ENCODE peak calls at places on chromosomes 11 and 22, in six cellular contexts. X, Q, G, Y, A and C are unnamed samples. For H3K4me1, the result is how much of the 10 kb centered on the place peaks cover.

GRCh38 chr11:103901656-103902055 is 134.8 kb upstream of the DDI1 start:
- DNase-seq in X (no peak), Q (no peak), G (no peak), Y (no peak), A (no peak), C (no peak)

GRCh38 chr11:113249491-113249763 is 65.0 kb upstream of the TTC12 start:
- DNase-seq in X (no peak), Q (no peak), G (no peak), Y (no peak), A (no peak), C (no peak)

GRCh38 chr11:126485021-126485781 is 129.7 kb downstream of the ST3GAL4 start:
- DNase-seq in X (no peak), Q (no peak), G (no peak), Y (no peak), A (no peak), C (peak)

GRCh38 chr11:47071871-47072270 is 104.8 kb downstream of the ARFGAP2 start:
- DNase-seq in X (no peak), Q (peak), G (peak), Y (no peak), A (no peak), C (no peak)

GRCh38 chr11:46260161-46260560 is 17.3 kb upstream of the CREB3L1 start:
- DNase-seq in X (no peak), Q (no peak), G (no peak), Y (no peak), A (no peak), C (no peak)

GRCh38 chr22:28780296-28780695 is 7.8 kb downstream of the CCDC117 start:
- DNase-seq in X (no peak), Q (no peak), G (no peak), Y (no peak), A (no peak), C (no peak)

GRCh38 chr11:115316682-115317081 is 187.5 kb downstream of the CADM1 start:
- DNase-seq in X (no peak), Q (no peak), G (no peak), Y (no peak), A (no peak), C (no peak)

GRCh38 chr22:38951734-38952133 is 5.7 kb upstream of the APOBEC3A start:
- DNase-seq in X (no peak), Q (no peak), G (no peak), Y (no peak), A (no peak), C (no peak)

GRCh38 chr22:31646186-31647019 is 15.6 kb downstream of the PISD start:
- DNase-seq in X (no peak), Q (no peak), G (no peak), Y (no peak), A (no peak), C (no peak)

GRCh38 chr22:21984793-21985192 is 2.2 kb upstream of the TOP3B start:
- DNase-seq in X (no peak), Q (peak), G (no peak), Y (no peak), A (no peak), C (peak)

GRCh38 chr11:67667490-67668190 is 6.8 kb downstream of the ALDH3B2 start:
- DNase-seq in X (no peak), Q (no peak), G (no peak), Y (no peak), A (no peak), C (peak)

GRCh38 chr11:1291295-1292017 is 18.0 kb downstream of the TOLLIP start:
- DNase-seq in X (no peak), Q (no peak), G (peak), Y (peak), A (no peak), C (no peak)

GRCh38 chr22:30485362-30485988 is 13.7 kb upstream of the SEC14L3 start:
- DNase-seq in X (peak), Q (peak), G (peak), Y (peak), A (peak), C (peak)

GRCh38 chr11:57483570-57483934 is 23.2 kb downstream of the RTN4RL2 start:
- DNase-seq in X (no peak), Q (no peak), G (no peak), Y (no peak), A (no peak), C (no peak)

GRCh38 chr11:17506942-17507341 is 30.3 kb upstream of the ABCC8 start:
- DNase-seq in X (no peak), Q (no peak), G (no peak), Y (no peak), A (no peak), C (no peak)

GRCh38 chr11:134920851-134921608 is 509.0 kb upstream of the B3GAT1 start:
- DNase-seq in X (no peak), Q (no peak), G (no peak), Y (no peak), A (no peak), C (no peak)

GRCh38 chr11:63179446-63180068 is 35.5 kb upstream of the SLC22A24 start:
- DNase-seq in X (no peak), Q (peak), G (no peak), Y (no peak), A (no peak), C (no peak)

GRCh38 chr22:47036936-47037485 is 274.6 kb downstream of the TBC1D22A start:
- DNase-seq in X (peak), Q (no peak), G (no peak), Y (peak), A (no peak), C (no peak)

GRCh38 chr11:92886243-92886905 is 83.1 kb upstream of the MTNR1B start:
- DNase-seq in X (no peak), Q (peak), G (no peak), Y (no peak), A (peak), C (peak)

GRCh38 chr11:46675288-46675851 is 25.0 kb downstream of the ARHGAP1 start:
- DNase-seq in X (peak), Q (no peak), G (peak), Y (peak), A (no peak), C (no peak)

GRCh38 chr11:126607776-126608625 is 252.5 kb downstream of the ST3GAL4 start:
- DNase-seq in X (no peak), Q (peak), G (no peak), Y (no peak), A (no peak), C (no peak)

GRCh38 chr11:42802211-42802918 is 509.4 kb upstream of the API5 start:
- DNase-seq in X (no peak), Q (no peak), G (no peak), Y (no peak), A (peak), C (no peak)

GRCh38 chr11:126090452-126090851 is 27.8 kb upstream of the CDON start:
- DNase-seq in X (no peak), Q (no peak), G (no peak), Y (no peak), A (no peak), C (no peak)

GRCh38 chr11:26344647-26345046 is 12.7 kb downstream of the ANO3 start:
- DNase-seq in X (no peak), Q (no peak), G (no peak), Y (no peak), A (no peak), C (no peak)

GRCh38 chr11:103619480-103619879 is 417.0 kb upstream of the DDI1 start:
- DNase-seq in X (no peak), Q (no peak), G (no peak), Y (no peak), A (peak), C (peak)

GRCh38 chr11:68839054-68839865 is 2.5 kb downstream of the CPT1A start:
- DNase-seq in X (peak), Q (peak), G (peak), Y (peak), A (peak), C (peak)

GRCh38 chr11:35526370-35526792 is 965 bp upstream of the PAMR1 start:
- DNase-seq in X (no peak), Q (peak), G (no peak), Y (no peak), A (no peak), C (no peak)

GRCh38 chr11:71245601-71246391 is 6.6 kb downstream of the SHANK2 start:
- DNase-seq in X (no peak), Q (no peak), G (no peak), Y (no peak), A (no peak), C (no peak)

GRCh38 chr22:36010090-36010489 is 18.5 kb downstream of the RBFOX2 start:
- DNase-seq in X (no peak), Q (peak), G (no peak), Y (no peak), A (no peak), C (no peak)

GRCh38 chr11:117972044-117972443 is 14.2 kb upstream of the IL10RA start:
- DNase-seq in X (no peak), Q (no peak), G (no peak), Y (no peak), A (no peak), C (no peak)

GRCh38 chr22:24189249-24190158 is 8.2 kb downstream of the SUSD2 start:
- DNase-seq in X (peak), Q (peak), G (peak), Y (peak), A (peak), C (peak)

GRCh38 chr11:9906043-9906791 is 242.3 kb downstream of the SWAP70 start:
- DNase-seq in X (no peak), Q (peak), G (no peak), Y (no peak), A (no peak), C (no peak)

GRCh38 chr11:9901931-9902330 is 238.1 kb downstream of the SWAP70 start:
- DNase-seq in X (no peak), Q (no peak), G (no peak), Y (no peak), A (no peak), C (no peak)

GRCh38 chr11:9905562-9905961 is 241.7 kb downstream of the SWAP70 start:
- DNase-seq in X (no peak), Q (no peak), G (no peak), Y (no peak), A (no peak), C (no peak)

DNA sequence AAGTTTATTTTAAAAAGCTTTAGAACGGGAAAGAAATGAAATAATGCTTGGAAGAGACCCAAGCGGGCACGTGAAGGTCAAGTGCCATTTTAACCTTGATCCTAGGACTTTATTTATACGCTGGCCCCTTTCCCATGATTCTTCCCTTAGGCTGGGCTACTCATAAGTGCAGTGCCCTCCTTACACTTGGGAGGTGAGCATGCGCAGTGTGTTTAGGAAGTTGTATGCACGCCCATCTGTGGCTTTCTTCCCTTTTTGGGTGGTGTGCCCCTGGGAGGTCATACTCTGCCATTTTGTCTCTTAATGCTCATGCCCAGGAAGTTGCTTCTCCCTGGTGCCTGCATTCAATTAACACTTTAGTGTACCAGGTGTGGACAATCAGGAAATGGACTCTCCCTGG is 239.7 kb downstream of the SWAP70 start:
- DNase-seq in X (no peak), Q (no peak), G (no peak), Y (no peak), A (no peak), C (no peak)
- H3K4me1 ChIP-seq in X (under half), Q (under half), G (under half), Y (under half), A (under half), C (under half)

GRCh38 chr11:21769188-21769587 is 423.7 kb upstream of the ANO5 start:
- DNase-seq in X (no peak), Q (no peak), G (no peak), Y (no peak), A (no peak), C (no peak)
- H3K4me3 ChIP-seq in X (no peak), Q (no peak), G (no peak), Y (no peak), A (no peak), C (no peak)

GRCh38 chr22:41578114-41578513 is 11.5 kb downstream of the PMM1 start:
- DNase-seq in X (no peak), Q (no peak), G (no peak), Y (no peak), A (no peak), C (no peak)

GRCh38 chr22:41579997-41580355 is 9.7 kb downstream of the PMM1 start:
- DNase-seq in X (no peak), Q (no peak), G (no peak), Y (no peak), A (no peak), C (no peak)

GRCh38 chr22:41576877-41577276 is 12.8 kb downstream of the PMM1 start:
- DNase-seq in X (peak), Q (peak), G (peak), Y (peak), A (no peak), C (peak)

GRCh38 chr22:41579297-41579996 is 10.2 kb downstream of the PMM1 start:
- DNase-seq in X (no peak), Q (no peak), G (no peak), Y (no peak), A (no peak), C (no peak)

GRCh38 chr22:41578818-41579217 is 10.8 kb downstream of the PMM1 start:
- DNase-seq in X (no peak), Q (no peak), G (no peak), Y (no peak), A (no peak), C (no peak)
- H3K27ac ChIP-seq in X (no peak), Q (no peak), G (peak), Y (no peak), A (no peak), C (no peak)

GRCh38 chr22:42930810-42931420 is 73.8 kb upstream of the ARFGAP3 start:
- DNase-seq in X (peak), Q (no peak), G (peak), Y (peak), A (no peak), C (peak)
- H3K4me1 ChIP-seq in X (half or more), Q (under half), G (half or more), Y (half or more), A (under half), C (under half)

GRCh38 chr22:43925433-43926348 is 2.1 kb downstream of the PNPLA3 start:
- DNase-seq in X (no peak), Q (peak), G (no peak), Y (no peak), A (no peak), C (no peak)
- H3K4me3 ChIP-seq in X (no peak), Q (peak), G (no peak), Y (no peak), A (no peak), C (no peak)

GRCh38 chr11:45178890-45179663 is 32.6 kb downstream of the PRDM11 start:
- DNase-seq in X (no peak), Q (no peak), G (no peak), Y (no peak), A (no peak), C (no peak)

GRCh38 chr11:45179686-45180085 is 33.2 kb downstream of the PRDM11 start:
- DNase-seq in X (no peak), Q (no peak), G (no peak), Y (no peak), A (no peak), C (no peak)

GRCh38 chr11:45181595-45182550 is 35.4 kb downstream of the PRDM11 start:
- DNase-seq in X (no peak), Q (peak), G (no peak), Y (no peak), A (no peak), C (no peak)

GRCh38 chr11:45180888-45181594 is 34.6 kb downstream of the PRDM11 start:
- DNase-seq in X (peak), Q (peak), G (peak), Y (peak), A (no peak), C (no peak)

GRCh38 chr11:45180158-45180887 is 33.9 kb downstream of the PRDM11 start:
- DNase-seq in X (peak), Q (peak), G (peak), Y (peak), A (peak), C (no peak)
- H3K27ac ChIP-seq in X (peak), Q (no peak), G (peak), Y (peak), A (no peak), C (no peak)